ENCODE peak calls at places on chromosome 9, in four cellular contexts. E is HepG2, X is K562, K is H1. R is an unnamed sample.

GRCh38 chr9:19479874-19480273 is 71.1 kb downstream of the ACER2 start:
- DNase-seq in E (no peak), X (no peak), K (no peak), R (no peak)

GRCh38 chr9:23088932-23089364 is 642.3 kb downstream of the DMRTA1 start:
- DNase-seq in E (no peak), X (no peak), K (peak; percentile 78), R (no peak)

GRCh38 chr9:125524522-125524921 is 182.5 kb downstream of the MAPKAP1 start:
- DNase-seq in E (no peak), X (no peak), K (peak; percentile 46), R (no peak)

GRCh38 chr9:106859957-106860715 is 2.8 kb upstream of the ZNF462 start:
- DNase-seq in E (no peak), X (no peak), K (no peak), R (peak; percentile 41)

GRCh38 chr9:124312290-124313265 is 54.8 kb downstream of the NEK6 start:
- DNase-seq in E (no peak), X (peak; percentile 45), K (no peak), R (no peak)

GRCh38 chr9:128124873-128125574 is 2.5 kb downstream of the PTGES2 start:
- DNase-seq in E (peak; percentile 57), X (peak; percentile 85), K (peak; percentile 66), R (peak; percentile 46)

GRCh38 chr9:95025213-95026170 is 292.0 kb downstream of the FANCC start:
- DNase-seq in E (peak; percentile 80), X (peak; percentile 40), K (no peak), R (no peak)

GRCh38 chr9:106613250-106613737 is 249.7 kb upstream of the ZNF462 start:
- DNase-seq in E (no peak), X (no peak), K (no peak), R (no peak)

GRCh38 chr9:128684325-128685021 is 4.5 kb upstream of the SET start:
- DNase-seq in E (peak; percentile 78), X (peak; percentile 59), K (no peak), R (peak; percentile 86)

GRCh38 chr9:128116104-128117083 is 11.1 kb downstream of the PTGES2 start:
- DNase-seq in E (no peak), X (no peak), K (no peak), R (no peak)

GRCh38 chr9:123568691-123569342 is 212.8 kb downstream of the CRB2 start:
- DNase-seq in E (no peak), X (no peak), K (no peak), R (no peak)

GRCh38 chr9:75064307-75065025 is 23.5 kb downstream of the NMRK1 start:
- DNase-seq in E (no peak), X (no peak), K (no peak), R (no peak)

GRCh38 chr9:76023715-76024195 is 133.3 kb downstream of the PCSK5 start:
- DNase-seq in E (peak; percentile 82), X (no peak), K (no peak), R (peak; percentile 39)

GRCh38 chr9:37370282-37370681 is 52.2 kb upstream of the GRHPR start:
- DNase-seq in E (no peak), X (no peak), K (no peak), R (no peak)
- TF ChIP-seq FOSL1 in E (no peak), X (no peak), K (no peak), R (no peak)

DNA sequence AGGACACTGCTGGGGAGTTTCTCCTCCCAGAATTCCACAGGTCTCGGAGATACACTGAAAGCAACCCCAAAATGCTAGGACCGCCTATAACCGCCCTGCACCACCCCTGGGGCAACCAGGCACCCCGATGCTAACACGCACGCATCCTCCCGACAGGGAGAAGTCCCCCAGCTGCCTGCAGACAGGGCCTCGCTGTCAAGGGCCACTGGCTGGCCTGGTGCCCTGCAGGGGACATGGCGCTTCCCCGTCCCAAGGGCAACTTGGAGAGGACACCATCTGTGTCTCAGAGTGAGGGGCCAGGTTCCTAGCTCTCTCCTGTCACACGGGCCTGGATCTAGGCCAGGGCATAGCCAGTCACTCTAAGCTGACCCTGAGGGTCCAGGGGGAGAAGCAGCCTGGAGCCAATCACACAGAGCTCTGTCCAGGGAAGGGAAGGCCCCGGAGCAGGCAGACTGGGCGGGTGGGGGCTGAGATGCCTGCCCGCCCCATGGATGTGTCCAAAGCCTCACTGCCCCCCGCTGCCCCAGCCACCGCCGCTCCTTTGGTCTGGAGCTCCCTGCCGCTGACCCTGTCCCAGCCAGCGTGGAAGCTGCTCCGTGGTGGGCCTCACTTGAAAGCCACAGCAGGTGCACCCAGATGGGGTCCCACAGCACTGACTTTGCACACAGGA is 9.7 kb downstream of the NOTCH1 start:
- DNase-seq in E (no peak), X (no peak), K (no peak), R (no peak)
- TF ChIP-seq MAX in E (no peak), X (no peak), K (no peak), R (no peak)

DNA sequence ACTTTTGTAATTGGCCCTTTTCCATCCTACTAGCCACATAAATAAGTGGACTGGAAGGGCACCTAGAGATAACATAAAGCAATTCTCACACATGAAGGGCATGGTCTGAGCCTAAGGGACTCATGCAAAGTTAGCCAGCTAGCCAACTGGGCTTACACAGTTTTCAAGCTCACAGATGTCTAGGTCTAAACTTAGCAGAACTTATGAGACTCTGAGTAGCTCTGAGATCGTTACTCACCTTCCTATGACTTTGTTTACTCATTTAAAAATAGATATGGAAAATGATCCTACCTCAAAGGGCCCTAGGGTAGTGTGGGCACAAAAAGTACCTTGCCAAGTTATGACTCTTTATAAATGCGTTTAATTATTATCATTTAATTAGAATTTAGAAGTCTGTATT is 410.4 kb upstream of the MPDZ start:
- DNase-seq in E (no peak), X (no peak), K (no peak), R (no peak)
- H4K20me1 ChIP-seq in E (no peaks in the 10 kb centered on the region), X (no peaks in the 10 kb centered on the region), K (no peaks in the 10 kb centered on the region), R (no peaks in the 10 kb centered on the region)

DNA sequence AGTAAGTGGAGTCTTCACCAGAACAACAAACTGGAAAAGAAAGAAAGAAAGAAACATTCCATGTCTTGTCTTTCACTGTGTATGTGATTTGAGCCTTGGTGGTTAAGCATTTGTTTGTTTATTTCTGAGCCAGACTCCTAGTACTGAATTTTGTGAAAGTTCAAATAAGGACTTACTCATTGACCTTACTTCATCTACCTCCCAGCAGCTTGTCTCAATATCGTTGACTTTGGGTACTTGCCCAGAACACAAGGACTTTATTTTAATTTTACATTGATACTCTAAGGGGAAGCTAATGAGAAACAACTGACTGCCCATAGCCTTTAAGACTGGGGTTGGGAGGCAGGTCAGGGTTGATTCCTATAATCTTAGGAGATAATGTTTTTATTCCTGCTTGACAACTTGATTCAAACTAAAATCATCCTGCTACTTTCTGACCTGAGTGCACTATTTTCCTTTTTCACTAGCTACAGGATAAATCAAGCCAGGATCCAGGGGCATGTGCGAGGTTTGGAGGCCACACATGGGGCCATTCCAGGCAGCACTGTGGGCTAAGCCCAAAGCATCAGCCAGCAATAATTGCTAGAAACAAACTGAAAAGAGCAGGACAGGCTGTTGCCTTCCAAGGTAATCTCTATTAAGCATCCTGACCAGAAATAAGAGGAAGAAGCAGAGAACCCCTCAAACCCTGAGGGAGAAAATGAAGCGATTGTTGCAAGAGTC is 138.9 kb upstream of the RUSC2 start:
- DNase-seq in E (no peak), X (no peak), K (no peak), R (no peak)
- TF ChIP-seq FOSL1 in E (no peak), X (no peak), K (no peak), R (no peak)

DNA sequence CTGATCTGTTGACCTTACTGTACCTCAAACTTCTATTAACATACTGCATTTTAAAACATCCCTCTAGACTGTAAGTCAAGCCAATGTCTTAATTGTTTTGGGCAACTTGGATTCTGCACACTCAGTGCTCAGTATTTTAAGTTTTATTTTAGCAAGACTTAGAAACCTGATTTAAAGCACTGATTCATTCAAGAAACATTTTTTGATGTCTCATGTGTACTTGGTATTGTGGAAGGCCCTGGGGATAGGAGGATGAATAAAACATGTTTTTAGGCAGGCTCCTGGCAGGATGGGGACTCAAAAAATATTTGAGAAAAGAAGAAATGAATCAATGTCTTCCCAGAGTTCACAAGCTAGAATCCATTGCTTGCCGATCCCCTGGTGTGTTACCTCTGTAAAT is 334.0 kb upstream of the PUM3 start:
- DNase-seq in E (no peak), X (no peak), K (no peak), R (no peak)
- TF ChIP-seq MAX in E (no peak), X (no peak), K (no peak), R (no peak)

DNA sequence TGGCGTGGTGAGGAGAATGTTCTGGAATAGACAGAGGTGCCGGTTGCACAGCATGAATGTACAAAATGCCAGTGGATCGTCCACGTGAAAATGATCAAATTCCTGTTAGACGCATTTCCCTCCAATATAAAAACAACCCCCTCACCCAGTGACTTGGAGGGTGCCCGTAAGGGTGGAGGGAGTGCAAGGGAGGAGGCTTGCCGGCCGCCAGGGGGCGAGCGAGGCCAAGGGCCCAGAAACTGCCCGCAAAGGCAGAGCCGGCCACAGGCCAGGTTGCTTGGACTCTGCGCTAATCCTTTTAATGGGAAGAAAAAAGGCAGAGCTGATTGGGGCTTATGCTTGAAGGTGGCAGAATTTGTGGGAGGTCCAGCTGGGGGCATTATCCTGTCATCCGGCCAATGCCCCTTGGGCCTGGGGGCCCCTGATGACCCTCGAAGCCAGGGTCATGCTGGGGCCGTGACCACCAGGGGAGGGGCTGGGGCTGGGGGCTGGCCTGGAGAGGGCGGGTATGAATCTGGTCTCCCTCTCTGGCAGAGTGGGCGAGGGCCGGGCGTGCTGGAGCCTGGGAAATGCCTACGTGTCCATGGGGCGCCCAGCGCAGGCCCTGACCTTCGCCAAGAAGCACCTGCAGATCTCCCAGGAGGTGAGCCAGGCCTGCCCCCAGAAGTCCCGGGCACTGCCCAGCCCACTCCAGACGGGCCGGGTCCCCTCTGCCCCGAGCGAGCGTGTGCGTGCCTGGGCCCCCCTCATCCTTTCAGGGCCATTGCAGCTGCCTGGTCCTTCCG is 12.0 kb downstream of the GPSM1 start:
- DNase-seq in E (peak; percentile 62), X (peak; percentile 84), K (no peak), R (no peak)
- H4K20me1 ChIP-seq in E (no peaks in the 10 kb centered on the region), X (no peaks in the 10 kb centered on the region), K (no peaks in the 10 kb centered on the region), R (no peaks in the 10 kb centered on the region)

GRCh38 chr9:135037521-135038250 is 49.8 kb upstream of the OLFM1 start:
- DNase-seq in E (no peak), X (no peak), K (no peak), R (no peak)
- TF ChIP-seq FOSL1 in E (no peak), X (no peak), K (no peak), R (no peak)

GRCh38 chr9:20512106-20512505 is 110.2 kb downstream of the MLLT3 start:
- DNase-seq in E (no peak), X (no peak), K (no peak), R (no peak)
- TF ChIP-seq MAX in E (no peak), X (no peak), K (no peak), R (no peak)

GRCh38 chr9:92721548-92721947 is 43.1 kb downstream of the BICD2 start:
- DNase-seq in E (no peak), X (no peak), K (no peak), R (no peak)
- H4K20me1 ChIP-seq in E (no peaks in the 10 kb centered on the region), X (peaks cover 6% of the 10 kb centered on the region), K (peaks cover 22% of the 10 kb centered on the region), R (peaks cover 3% of the 10 kb centered on the region)

GRCh38 chr9:81080900-81081299 is 608.4 kb downstream of the TLE1 start:
- DNase-seq in E (no peak), X (no peak), K (no peak), R (no peak)
- TF ChIP-seq FOSL1 in E (no peak), X (no peak), K (no peak), R (no peak)

R was measured in HCT116.